ENCODE peak calls at places on chromosomes 5 and 9, in nine cellular contexts. One of them, this sample, is unnamed.

GRCh38 chr5:139445325-139446170 is 6.2 kb upstream of the DNAJC18 start:
- DNase-seq in tibial artery: peak
- DNase-seq in nephron progenitor cell: no peak
- DNase-seq in AG09309: no peak
- DNase-seq in WERI-Rb-1: no peak
- DNase-seq in CD14-positive monocyte: no peak
- DNase-seq in heart left ventricle: no peak
- DNase-seq in fibroblast of mammary gland: peak
- DNase-seq in omental fat pad: no peak
- DNase-seq in this sample: no peak

GRCh38 chr9:4639420-4639819 is 22.7 kb upstream of the PLPP6 start:
- DNase-seq in tibial artery: no peak
- DNase-seq in nephron progenitor cell: no peak
- DNase-seq in AG09309: no peak
- DNase-seq in WERI-Rb-1: no peak
- DNase-seq in CD14-positive monocyte: no peak
- DNase-seq in heart left ventricle: no peak
- DNase-seq in fibroblast of mammary gland: no peak
- DNase-seq in omental fat pad: no peak
- DNase-seq in this sample: no peak

GRCh38 chr9:130846487-130847305 is 11.6 kb downstream of the ABL1 start:
- DNase-seq in tibial artery: peak
- DNase-seq in nephron progenitor cell: no peak
- DNase-seq in AG09309: no peak
- DNase-seq in WERI-Rb-1: no peak
- DNase-seq in CD14-positive monocyte: no peak
- DNase-seq in heart left ventricle: peak
- DNase-seq in fibroblast of mammary gland: peak
- DNase-seq in omental fat pad: peak
- DNase-seq in this sample: no peak

GRCh38 chr5:31638286-31638685 is 645 bp upstream of the PDZD2 start:
- DNase-seq in tibial artery: peak
- DNase-seq in nephron progenitor cell: no peak
- DNase-seq in AG09309: no peak
- DNase-seq in WERI-Rb-1: peak
- DNase-seq in CD14-positive monocyte: no peak
- DNase-seq in heart left ventricle: peak
- DNase-seq in fibroblast of mammary gland: no peak
- DNase-seq in omental fat pad: peak
- DNase-seq in this sample: no peak

GRCh38 chr9:113771199-113771598 is 104.9 kb upstream of the ZNF618 start:
- DNase-seq in tibial artery: no peak
- DNase-seq in nephron progenitor cell: no peak
- DNase-seq in AG09309: no peak
- DNase-seq in WERI-Rb-1: no peak
- DNase-seq in CD14-positive monocyte: no peak
- DNase-seq in heart left ventricle: no peak
- DNase-seq in fibroblast of mammary gland: no peak
- DNase-seq in omental fat pad: no peak
- DNase-seq in this sample: no peak

GRCh38 chr5:68698025-68698940 is 395.5 kb upstream of the SLC30A5 start:
- DNase-seq in tibial artery: no peak
- DNase-seq in nephron progenitor cell: no peak
- DNase-seq in AG09309: no peak
- DNase-seq in WERI-Rb-1: no peak
- DNase-seq in CD14-positive monocyte: no peak
- DNase-seq in heart left ventricle: no peak
- DNase-seq in fibroblast of mammary gland: no peak
- DNase-seq in omental fat pad: no peak
- DNase-seq in this sample: no peak

GRCh38 chr5:112109331-112109993 is 309.6 kb downstream of the EPB41L4A start:
- DNase-seq in tibial artery: no peak
- DNase-seq in nephron progenitor cell: peak
- DNase-seq in AG09309: peak
- DNase-seq in WERI-Rb-1: peak
- DNase-seq in CD14-positive monocyte: peak
- DNase-seq in heart left ventricle: no peak
- DNase-seq in fibroblast of mammary gland: peak
- DNase-seq in omental fat pad: no peak
- DNase-seq in this sample: peak

GRCh38 chr9:3576358-3576757 is 50.6 kb upstream of the RFX3 start:
- DNase-seq in tibial artery: no peak
- DNase-seq in nephron progenitor cell: no peak
- DNase-seq in AG09309: no peak
- DNase-seq in WERI-Rb-1: no peak
- DNase-seq in CD14-positive monocyte: peak
- DNase-seq in heart left ventricle: no peak
- DNase-seq in fibroblast of mammary gland: no peak
- DNase-seq in omental fat pad: no peak
- DNase-seq in this sample: no peak

GRCh38 chr9:133768371-133768858 is 30.3 kb upstream of the SARDH start:
- DNase-seq in tibial artery: peak
- DNase-seq in nephron progenitor cell: no peak
- DNase-seq in AG09309: no peak
- DNase-seq in WERI-Rb-1: peak
- DNase-seq in CD14-positive monocyte: no peak
- DNase-seq in heart left ventricle: peak
- DNase-seq in fibroblast of mammary gland: no peak
- DNase-seq in omental fat pad: no peak
- DNase-seq in this sample: no peak

GRCh38 chr9:106878943-106879916 is 16.3 kb downstream of the ZNF462 start:
- DNase-seq in tibial artery: peak
- DNase-seq in nephron progenitor cell: no peak
- DNase-seq in AG09309: peak
- DNase-seq in WERI-Rb-1: no peak
- DNase-seq in CD14-positive monocyte: no peak
- DNase-seq in heart left ventricle: peak
- DNase-seq in fibroblast of mammary gland: peak
- DNase-seq in omental fat pad: no peak
- DNase-seq in this sample: no peak

GRCh38 chr9:16385590-16386578 is 484.6 kb downstream of the BNC2 start:
- DNase-seq in tibial artery: no peak
- DNase-seq in nephron progenitor cell: no peak
- DNase-seq in AG09309: peak
- DNase-seq in WERI-Rb-1: no peak
- DNase-seq in CD14-positive monocyte: no peak
- DNase-seq in heart left ventricle: no peak
- DNase-seq in fibroblast of mammary gland: peak
- DNase-seq in omental fat pad: no peak
- DNase-seq in this sample: no peak

GRCh38 chr9:93264338-93265125 is 80.6 kb downstream of the WNK2 start:
- DNase-seq in tibial artery: no peak
- DNase-seq in nephron progenitor cell: no peak
- DNase-seq in AG09309: no peak
- DNase-seq in WERI-Rb-1: no peak
- DNase-seq in CD14-positive monocyte: no peak
- DNase-seq in heart left ventricle: no peak
- DNase-seq in fibroblast of mammary gland: no peak
- DNase-seq in omental fat pad: no peak
- DNase-seq in this sample: no peak

GRCh38 chr9:119091074-119091473 is 278.2 kb downstream of the BRINP1 start:
- DNase-seq in tibial artery: no peak
- DNase-seq in nephron progenitor cell: no peak
- DNase-seq in AG09309: no peak
- DNase-seq in WERI-Rb-1: no peak
- DNase-seq in CD14-positive monocyte: no peak
- DNase-seq in heart left ventricle: no peak
- DNase-seq in fibroblast of mammary gland: peak
- DNase-seq in omental fat pad: no peak
- DNase-seq in this sample: no peak

GRCh38 chr5:14669975-14670374 is 5.5 kb downstream of the OTULIN start:
- DNase-seq in tibial artery: no peak
- DNase-seq in nephron progenitor cell: no peak
- DNase-seq in AG09309: no peak
- DNase-seq in WERI-Rb-1: no peak
- DNase-seq in CD14-positive monocyte: no peak
- DNase-seq in heart left ventricle: no peak
- DNase-seq in fibroblast of mammary gland: peak
- DNase-seq in omental fat pad: no peak
- DNase-seq in this sample: no peak

GRCh38 chr5:14305045-14305444 is 161.9 kb downstream of the TRIO start:
- DNase-seq in tibial artery: no peak
- DNase-seq in nephron progenitor cell: no peak
- DNase-seq in AG09309: peak
- DNase-seq in WERI-Rb-1: no peak
- DNase-seq in CD14-positive monocyte: no peak
- DNase-seq in heart left ventricle: no peak
- DNase-seq in fibroblast of mammary gland: peak
- DNase-seq in omental fat pad: no peak
- DNase-seq in this sample: peak

GRCh38 chr9:13446935-13447334 is 167.4 kb upstream of the MPDZ start:
- DNase-seq in tibial artery: no peak
- DNase-seq in nephron progenitor cell: no peak
- DNase-seq in AG09309: no peak
- DNase-seq in WERI-Rb-1: no peak
- DNase-seq in CD14-positive monocyte: no peak
- DNase-seq in heart left ventricle: no peak
- DNase-seq in fibroblast of mammary gland: no peak
- DNase-seq in omental fat pad: no peak
- DNase-seq in this sample: no peak
- TF ChIP-seq CTCF in tibial artery: peak
- TF ChIP-seq CTCF in nephron progenitor cell: no peak
- TF ChIP-seq CTCF in AG09309: peak
- TF ChIP-seq CTCF in WERI-Rb-1: no peak
- TF ChIP-seq CTCF in CD14-positive monocyte: no peak
- TF ChIP-seq CTCF in heart left ventricle: peak
- TF ChIP-seq CTCF in fibroblast of mammary gland: no peak
- TF ChIP-seq CTCF in omental fat pad: no peak
- TF ChIP-seq CTCF in this sample: no peak

GRCh38 chr9:127603226-127603625 is 8.9 kb upstream of the STXBP1 start:
- DNase-seq in tibial artery: no peak
- DNase-seq in nephron progenitor cell: no peak
- DNase-seq in AG09309: no peak
- DNase-seq in WERI-Rb-1: no peak
- DNase-seq in CD14-positive monocyte: no peak
- DNase-seq in heart left ventricle: no peak
- DNase-seq in fibroblast of mammary gland: no peak
- DNase-seq in omental fat pad: no peak
- DNase-seq in this sample: no peak
- TF ChIP-seq CTCF in tibial artery: no peak
- TF ChIP-seq CTCF in nephron progenitor cell: no peak
- TF ChIP-seq CTCF in AG09309: no peak
- TF ChIP-seq CTCF in WERI-Rb-1: no peak
- TF ChIP-seq CTCF in CD14-positive monocyte: no peak
- TF ChIP-seq CTCF in heart left ventricle: no peak
- TF ChIP-seq CTCF in fibroblast of mammary gland: no peak
- TF ChIP-seq CTCF in omental fat pad: no peak
- TF ChIP-seq CTCF in this sample: no peak

DNA sequence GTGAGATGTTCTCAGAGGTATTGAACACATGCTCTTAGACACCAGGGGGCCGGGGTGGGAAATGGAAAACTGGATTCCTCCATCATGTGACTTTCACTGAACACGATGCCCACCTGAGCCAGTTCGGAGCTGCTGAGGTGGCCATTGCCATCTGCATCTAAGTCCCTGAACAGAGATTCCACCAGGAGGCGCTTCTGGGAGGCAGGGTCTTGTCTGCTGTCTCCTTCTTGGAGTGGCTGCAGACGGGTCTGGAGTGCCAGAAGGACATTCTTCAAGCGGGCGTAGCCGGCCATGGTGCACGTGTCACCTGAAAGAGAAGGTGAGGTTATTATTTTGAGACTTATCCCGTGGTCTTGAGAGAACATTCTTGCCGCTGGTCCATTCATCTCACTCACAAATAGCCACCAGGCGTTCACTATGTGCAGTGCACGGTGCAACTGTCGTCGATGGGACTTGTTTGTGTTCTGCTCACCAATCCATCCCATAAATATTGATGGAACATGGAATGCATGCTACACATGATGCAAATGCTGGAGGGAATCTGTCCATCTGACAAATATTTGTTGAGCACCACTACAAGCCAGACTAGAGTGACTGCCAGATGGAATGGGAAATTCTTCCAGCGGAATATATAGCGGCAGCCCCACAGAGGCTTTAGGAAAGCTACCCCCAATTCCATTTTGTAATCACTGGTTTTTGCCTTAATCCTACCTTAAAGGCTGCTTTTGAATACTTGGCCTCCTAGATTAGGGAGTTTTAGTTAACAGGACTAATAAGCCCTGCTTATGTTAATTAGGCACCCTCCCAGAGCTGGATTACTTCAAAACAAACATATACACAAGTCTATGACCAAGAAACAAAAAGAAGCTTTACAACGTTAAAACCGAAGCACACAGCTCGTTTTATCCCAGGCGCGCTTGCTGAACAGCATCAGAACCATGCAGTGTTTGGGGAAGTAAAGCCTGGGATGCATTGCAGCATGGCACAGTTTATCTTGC is 264.8 kb downstream of the HSPA4 start:
- DNase-seq in tibial artery: no peak
- DNase-seq in nephron progenitor cell: peak
- DNase-seq in AG09309: no peak
- DNase-seq in WERI-Rb-1: peak
- DNase-seq in CD14-positive monocyte: no peak
- DNase-seq in heart left ventricle: no peak
- DNase-seq in fibroblast of mammary gland: peak
- DNase-seq in omental fat pad: no peak
- DNase-seq in this sample: no peak
- TF ChIP-seq CTCF in tibial artery: no peak
- TF ChIP-seq CTCF in nephron progenitor cell: peak
- TF ChIP-seq CTCF in AG09309: peak
- TF ChIP-seq CTCF in WERI-Rb-1: peak
- TF ChIP-seq CTCF in CD14-positive monocyte: no peak
- TF ChIP-seq CTCF in heart left ventricle: no peak
- TF ChIP-seq CTCF in fibroblast of mammary gland: peak
- TF ChIP-seq CTCF in omental fat pad: no peak
- TF ChIP-seq CTCF in this sample: peak

GRCh38 chr5:177494356-177495195 is 2.8 kb downstream of the PDLIM7 start:
- DNase-seq in tibial artery: peak
- DNase-seq in nephron progenitor cell: peak
- DNase-seq in AG09309: no peak
- DNase-seq in WERI-Rb-1: peak
- DNase-seq in CD14-positive monocyte: peak
- DNase-seq in heart left ventricle: peak
- DNase-seq in fibroblast of mammary gland: peak
- DNase-seq in omental fat pad: peak
- DNase-seq in this sample: no peak

GRCh38 chr5:177495243-177496060 is 2.0 kb downstream of the PDLIM7 start:
- DNase-seq in tibial artery: peak
- DNase-seq in nephron progenitor cell: peak
- DNase-seq in AG09309: peak
- DNase-seq in WERI-Rb-1: peak
- DNase-seq in CD14-positive monocyte: peak
- DNase-seq in heart left ventricle: peak
- DNase-seq in fibroblast of mammary gland: peak
- DNase-seq in omental fat pad: no peak
- DNase-seq in this sample: no peak

GRCh38 chr5:177497297-177498012 is at the start of gene PDLIM7:
- DNase-seq in tibial artery: peak
- DNase-seq in nephron progenitor cell: peak
- DNase-seq in AG09309: peak
- DNase-seq in WERI-Rb-1: peak
- DNase-seq in CD14-positive monocyte: peak
- DNase-seq in heart left ventricle: peak
- DNase-seq in fibroblast of mammary gland: peak
- DNase-seq in omental fat pad: peak
- DNase-seq in this sample: peak

GRCh38 chr5:177497011-177497296 is 450 bp downstream of the PDLIM7 start:
- DNase-seq in tibial artery: no peak
- DNase-seq in nephron progenitor cell: no peak
- DNase-seq in AG09309: no peak
- DNase-seq in WERI-Rb-1: no peak
- DNase-seq in CD14-positive monocyte: no peak
- DNase-seq in heart left ventricle: no peak
- DNase-seq in fibroblast of mammary gland: no peak
- DNase-seq in omental fat pad: no peak
- DNase-seq in this sample: no peak

GRCh38 chr5:177496111-177497010 is 1.0 kb downstream of the PDLIM7 start:
- DNase-seq in tibial artery: peak
- DNase-seq in nephron progenitor cell: peak
- DNase-seq in AG09309: peak
- DNase-seq in WERI-Rb-1: peak
- DNase-seq in CD14-positive monocyte: peak
- DNase-seq in heart left ventricle: peak
- DNase-seq in fibroblast of mammary gland: peak
- DNase-seq in omental fat pad: no peak
- DNase-seq in this sample: no peak
- TF ChIP-seq CTCF in tibial artery: peak
- TF ChIP-seq CTCF in nephron progenitor cell: peak
- TF ChIP-seq CTCF in AG09309: peak
- TF ChIP-seq CTCF in WERI-Rb-1: peak
- TF ChIP-seq CTCF in CD14-positive monocyte: peak
- TF ChIP-seq CTCF in heart left ventricle: peak
- TF ChIP-seq CTCF in fibroblast of mammary gland: peak
- TF ChIP-seq CTCF in omental fat pad: no peak
- TF ChIP-seq CTCF in this sample: peak